ENCODE peak calls at places on chromosome 12, in five cellular contexts. C is left lung, L is Peyer's patch, G is ELF-1, Z is progenitor cell of endocrine pancreas. P is an unnamed sample.

GRCh38 chr12:32993404-32993803 is 96.8 kb upstream of the PKP2 start:
- DNase-seq in C (no peak), L (no peak), G (no peak), Z (no peak), P (no peak)

GRCh38 chr12:60101715-60102114 is 505.9 kb downstream of the SLC16A7 start:
- DNase-seq in C (no peak), L (no peak), G (no peak), Z (no peak), P (no peak)

GRCh38 chr12:39816671-39817185 is 197.1 kb upstream of the ABCD2 start:
- DNase-seq in C (no peak), L (no peak), G (no peak), Z (no peak), P (no peak)

GRCh38 chr12:126726481-126727217 is 1540.3 kb upstream of the TMEM132C start:
- DNase-seq in C (peak; percentile 73), L (no peak), G (no peak), Z (no peak), P (no peak)

GRCh38 chr12:48977290-48978281 is 536 bp upstream of the WNT1 start:
- DNase-seq in C (peak; percentile 95), L (peak; percentile 81), G (peak; percentile 24), Z (peak; percentile 56), P (no peak)

GRCh38 chr12:89451876-89452275 is 72.7 kb downstream of the GALNT4 start:
- DNase-seq in C (peak; percentile 43), L (no peak), G (peak; percentile 85), Z (no peak), P (peak; percentile 64)

GRCh38 chr12:94618995-94619695 is 31.2 kb downstream of the TMCC3 start:
- DNase-seq in C (no peak), L (no peak), G (peak; percentile 44), Z (no peak), P (no peak)

GRCh38 chr12:94099191-94099983 is 49.0 kb upstream of the PLXNC1 start:
- DNase-seq in C (no peak), L (peak; percentile 54), G (no peak), Z (no peak), P (no peak)

GRCh38 chr12:112869091-112869490 is 37.7 kb upstream of the OAS1 start:
- DNase-seq in C (no peak), L (no peak), G (no peak), Z (no peak), P (no peak)

GRCh38 chr12:62481843-62482540 is 15.4 kb downstream of the MON2 start:
- DNase-seq in C (no peak), L (no peak), G (no peak), Z (no peak), P (no peak)

GRCh38 chr12:51818567-51819300 is 29.8 kb downstream of the FIGNL2 start:
- DNase-seq in C (no peak), L (no peak), G (no peak), Z (no peak), P (no peak)

GRCh38 chr12:19440916-19441315 is 1.6 kb downstream of the AEBP2 start:
- DNase-seq in C (no peak), L (no peak), G (no peak), Z (no peak), P (no peak)

GRCh38 chr12:7130791-7131501 is 775 bp downstream of the CLSTN3 start:
- DNase-seq in C (peak; percentile 86), L (no peak), G (peak; percentile 60), Z (peak; percentile 60), P (no peak)

GRCh38 chr12:131135786-131136538 is 182.3 kb downstream of the ADGRD1 start:
- DNase-seq in C (no peak), L (no peak), G (no peak), Z (no peak), P (no peak)

GRCh38 chr12:129676411-129676810 is 227.4 kb downstream of the TMEM132D start:
- DNase-seq in C (no peak), L (no peak), G (no peak), Z (no peak), P (no peak)

GRCh38 chr12:23655112-23655511 is 294.4 kb downstream of the SOX5 start:
- DNase-seq in C (no peak), L (no peak), G (no peak), Z (no peak), P (no peak)

GRCh38 chr12:106115450-106115849 is 23.3 kb downstream of the NUAK1 start:
- DNase-seq in C (no peak), L (no peak), G (no peak), Z (no peak), P (no peak)

GRCh38 chr12:77847060-77847541 is 16.4 kb downstream of the NAV3 start:
- DNase-seq in C (no peak), L (no peak), G (no peak), Z (no peak), P (no peak)

GRCh38 chr12:115873416-115874082 is 403.9 kb downstream of the MED13L start:
- DNase-seq in C (no peak), L (no peak), G (peak; percentile 30), Z (no peak), P (no peak)

GRCh38 chr12:6703631-6704030 is 3.0 kb upstream of the PIANP start:
- DNase-seq in C (no peak), L (no peak), G (peak; percentile 71), Z (no peak), P (no peak)

GRCh38 chr12:113333877-113334785 is 778 bp downstream of the SLC8B1 start:
- DNase-seq in C (peak; percentile 87), L (no peak), G (peak; percentile 47), Z (no peak), P (no peak)

P was measured in iPS DF 6.9.